ENCODE peak calls at places on chromosomes 12 and 14, in five cellular contexts. V is body of pancreas, M is heart left ventricle, N is stomach, D is adrenal gland. E is an unnamed sample. For H3K4me1, the result is how much of the 10 kb centered on the place peaks cover.

GRCh38 chr12:64633940-64634337 is 23.6 kb downstream of the RASSF3 start:
- DNase-seq in M (peak), N (peak), V (peak), D (peak), E (peak)

GRCh38 chr12:21666722-21667121 is 9.1 kb upstream of the LDHB start:
- DNase-seq in M (no peak), D (no peak), N (no peak), V (no peak), E (no peak)

GRCh38 chr12:122977153-122977552 is 2.1 kb downstream of the OGFOD2 start:
- DNase-seq in N (no peak), D (no peak), V (no peak), M (no peak), E (no peak)

GRCh38 chr12:60494249-60494648 is 898.4 kb downstream of the SLC16A7 start:
- DNase-seq in D (no peak), M (no peak), V (no peak), N (no peak), E (no peak)

GRCh38 chr12:5204271-5204670 is 160.6 kb downstream of the KCNA5 start:
- DNase-seq in V (no peak), D (no peak), N (no peak), M (no peak), E (no peak)

GRCh38 chr12:32686340-32686739 is 7.2 kb downstream of the DNM1L start:
- DNase-seq in M (no peak), D (no peak), N (no peak), V (no peak), E (no peak)

GRCh38 chr14:33932526-33933292 is 18.2 kb downstream of the EGLN3 start:
- DNase-seq in D (no peak), V (no peak), M (peak), N (no peak), E (no peak)

GRCh38 chr12:51941011-51941561 is 10.4 kb upstream of the ACVR1B start:
- DNase-seq in N (peak), D (no peak), M (no peak), V (no peak), E (no peak)

GRCh38 chr12:100384549-100384916 is 27.7 kb downstream of the SLC17A8 start:
- DNase-seq in D (no peak), V (no peak), M (no peak), N (no peak), E (no peak)

GRCh38 chr14:63276016-63276415 is 42.7 kb downstream of the GPHB5 start:
- DNase-seq in V (no peak), M (no peak), D (no peak), N (no peak), E (no peak)

GRCh38 chr14:71328954-71329353 is 421.7 kb downstream of the PCNX1 start:
- DNase-seq in M (no peak), D (no peak), V (no peak), N (no peak), E (no peak)
- H3K4me1 ChIP-seq in M (under half), D (under half), V (under half), N (under half), E (under half)

DNA sequence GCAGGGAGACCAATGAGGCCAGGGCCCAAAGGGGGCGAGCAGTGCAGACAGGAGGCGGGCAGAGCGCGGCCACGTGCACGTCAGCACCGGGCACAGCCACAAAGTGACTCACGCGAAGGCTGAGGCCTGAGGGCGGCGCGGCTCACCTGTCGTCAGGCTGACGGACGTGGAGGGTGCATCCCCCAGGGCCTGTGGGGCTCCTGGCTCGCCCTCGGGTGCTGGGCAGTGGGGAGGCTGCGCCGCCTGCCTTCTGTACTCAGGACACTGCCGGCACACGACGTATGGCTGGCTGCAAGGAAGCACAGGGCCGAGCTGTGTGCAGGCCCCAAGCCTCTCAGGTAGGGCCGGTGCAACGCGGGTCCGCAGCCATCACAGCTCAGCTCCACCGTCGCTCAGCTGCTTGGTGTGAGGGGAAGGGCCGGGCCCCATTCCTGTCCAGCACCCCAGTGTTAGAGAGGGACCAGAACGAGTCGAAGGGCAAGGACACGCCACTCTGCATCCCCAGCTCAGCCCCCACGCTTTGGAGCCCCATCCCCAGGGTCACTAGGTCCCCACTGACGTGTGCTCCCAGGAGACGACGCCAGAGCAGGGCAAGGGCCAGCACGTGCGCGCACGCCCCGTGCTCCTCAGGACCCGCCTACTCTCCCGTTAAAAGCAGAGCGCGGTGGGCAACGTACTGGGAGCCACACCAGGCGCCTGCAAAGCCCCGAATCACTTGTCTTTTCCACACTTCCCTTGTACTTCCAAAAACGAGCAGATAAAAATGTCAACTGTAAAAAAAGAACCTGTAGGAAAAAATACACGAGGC is 24.8 kb upstream of the GOLGA3 start:
- DNase-seq in V (no peak), M (no peak), N (no peak), D (no peak), E (no peak)
- TF ChIP-seq POLR2A in V (no peak), M (no peak), N (no peak), D (no peak), E (no peak)

DNA sequence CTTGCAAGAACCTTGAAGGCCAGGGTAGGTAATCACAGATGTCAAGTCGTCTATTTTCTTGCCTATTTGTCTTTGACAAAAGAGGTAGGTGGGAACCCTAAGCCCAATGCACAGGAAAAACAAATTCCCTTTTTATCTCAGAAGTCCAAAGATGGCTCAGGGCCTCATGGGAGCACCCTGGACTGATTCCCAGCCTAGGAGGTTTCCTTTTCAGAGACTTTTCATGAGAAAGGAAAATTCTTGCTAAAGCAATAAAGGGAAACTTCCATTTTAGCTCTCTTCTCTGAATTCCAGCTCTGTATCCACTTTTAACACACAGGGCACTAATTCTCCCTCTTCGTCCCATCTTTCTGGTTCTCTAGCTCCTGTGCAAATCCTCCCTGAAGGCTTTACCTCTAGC is 1.2 kb downstream of the ZNF641 start:
- DNase-seq in D (no peak), V (no peak), M (peak), N (no peak), E (peak)
- H3K27ac ChIP-seq in D (peak), V (peak), M (peak), N (peak), E (peak)

DNA sequence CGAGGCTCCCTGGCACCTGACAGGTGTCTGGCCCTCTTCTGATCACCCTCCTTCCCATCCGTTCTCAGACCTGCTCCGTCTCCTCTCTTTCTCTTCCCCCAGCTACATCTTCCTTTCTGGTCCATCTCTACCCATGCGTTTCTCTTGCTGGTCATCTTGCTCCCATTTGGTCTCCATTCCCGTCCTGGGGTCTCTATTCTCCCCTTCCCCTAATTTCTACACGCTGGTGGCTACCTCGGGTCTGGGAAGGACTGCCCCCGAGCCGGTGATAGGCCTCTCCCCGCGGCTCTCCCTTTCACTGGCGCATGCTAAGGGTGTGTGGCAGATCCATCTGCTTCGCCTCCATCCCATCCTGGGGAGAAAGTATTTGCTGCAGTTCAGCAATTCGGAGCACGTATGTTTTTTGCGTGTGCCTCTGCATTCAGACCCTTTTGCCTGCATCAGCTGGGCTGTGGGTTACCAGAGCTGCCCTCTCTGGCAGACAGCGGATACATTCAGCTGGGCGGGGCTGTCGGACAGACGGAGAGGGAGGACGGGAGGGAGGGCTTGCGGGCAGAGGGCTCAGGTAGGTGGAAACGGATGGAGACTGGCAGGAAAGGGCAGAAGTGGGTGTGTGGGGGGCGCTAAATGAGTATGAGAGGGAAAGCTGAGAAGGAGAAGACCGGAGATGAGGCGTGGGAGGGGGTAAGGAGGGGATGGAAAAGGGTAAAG is 775 bp downstream of the CLSTN3 start:
- DNase-seq in N (peak), V (peak), M (peak), D (peak), E (peak)
- H3K4me1 ChIP-seq in N (under half), V (under half), M (under half), D (under half), E (under half)

GRCh38 chr14:93042968-93043940 is 72.5 kb downstream of the ITPK1 start:
- DNase-seq in M (peak), N (peak), V (peak), D (peak), E (no peak)
- TF ChIP-seq POLR2A in M (no peak), N (no peak), V (no peak), D (no peak), E (no peak)